ENCODE peak calls at places on chromosomes 5 and 9, in nine cellular contexts. O is OCI-LY7, P is thyroid gland, X is aorta, C is Peyer's patch, S is heart left ventricle, W is BE2C, F is bronchial epithelial cell, J is tibial artery. R is an unnamed sample.

GRCh38 chr5:119411291-119411934 is 40.9 kb upstream of the HSD17B4 start:
- DNase-seq in O (peak), P (no peak), X (no peak), C (no peak), S (no peak), W (no peak), F (peak), J (no peak), R (peak)

GRCh38 chr5:177086918-177087706 is 397 bp downstream of the FGFR4 start:
- DNase-seq in O (peak), P (peak), X (no peak), C (peak), S (no peak), W (peak), F (peak), J (no peak), R (no peak)

GRCh38 chr9:133114451-133114885 is 6.6 kb downstream of the RALGDS start:
- DNase-seq in O (no peak), P (peak), X (peak), C (no peak), S (peak), W (peak), F (no peak), J (peak), R (peak)

GRCh38 chr9:93580654-93581380 is 4.4 kb downstream of the PHF2 start:
- DNase-seq in O (no peak), P (no peak), X (peak), C (peak), S (no peak), W (no peak), F (no peak), J (no peak), R (no peak)

GRCh38 chr5:90843443-90843842 is 284.8 kb downstream of the ADGRV1 start:
- DNase-seq in O (no peak), P (no peak), X (no peak), C (no peak), S (no peak), W (no peak), F (no peak), J (no peak), R (no peak)

GRCh38 chr5:123428521-123429220 is 5.5 kb upstream of the CEP120 start:
- DNase-seq in O (no peak), P (no peak), X (no peak), C (no peak), S (no peak), W (no peak), F (peak), J (no peak), R (no peak)

GRCh38 chr5:21687621-21688020 is 1165.5 kb downstream of the CDH12 start:
- DNase-seq in O (no peak), P (no peak), X (no peak), C (no peak), S (no peak), W (no peak), F (no peak), J (no peak), R (no peak)

GRCh38 chr5:150488519-150489357 is 19.2 kb upstream of the NDST1 start:
- DNase-seq in O (peak), P (peak), X (peak), C (peak), S (peak), W (peak), F (no peak), J (peak), R (peak)

GRCh38 chr5:6545770-6546690 is 86.8 kb downstream of the NSUN2 start:
- DNase-seq in O (no peak), P (no peak), X (no peak), C (no peak), S (no peak), W (no peak), F (no peak), J (no peak), R (no peak)

GRCh38 chr9:84404095-84404686 is 63.6 kb upstream of the SLC28A3 start:
- DNase-seq in O (peak), P (peak), X (no peak), C (no peak), S (no peak), W (no peak), F (peak), J (no peak), R (no peak)

GRCh38 chr9:112502177-112502946 is 15.7 kb downstream of the KIAA1958 start:
- DNase-seq in O (no peak), P (no peak), X (no peak), C (no peak), S (no peak), W (no peak), F (peak), J (no peak), R (no peak)

GRCh38 chr9:113521693-113522260 is 58.2 kb downstream of the RGS3 start:
- DNase-seq in O (peak), P (no peak), X (no peak), C (no peak), S (no peak), W (no peak), F (no peak), J (no peak), R (no peak)

GRCh38 chr9:113219972-113220371 is 1.1 kb downstream of the FKBP15 start:
- DNase-seq in O (peak), P (no peak), X (no peak), C (no peak), S (no peak), W (no peak), F (peak), J (no peak), R (peak)

GRCh38 chr9:95857122-95857521 is 18.4 kb upstream of the ERCC6L2 start:
- DNase-seq in O (no peak), P (no peak), X (no peak), C (no peak), S (no peak), W (peak), F (peak), J (no peak), R (peak)

GRCh38 chr9:108813951-108814601 is 41.7 kb downstream of the ACTL7B start:
- DNase-seq in O (no peak), P (no peak), X (no peak), C (no peak), S (no peak), W (no peak), F (peak), J (no peak), R (peak)

GRCh38 chr9:4657426-4658159 is 4.5 kb upstream of the PLPP6 start:
- DNase-seq in O (no peak), P (no peak), X (no peak), C (no peak), S (no peak), W (no peak), F (no peak), J (no peak), R (no peak)

GRCh38 chr5:106873558-106873957 is 797.2 kb downstream of the EFNA5 start:
- DNase-seq in O (no peak), P (peak), X (no peak), C (peak), S (no peak), W (no peak), F (peak), J (no peak), R (no peak)

GRCh38 chr9:89420397-89420796 is 77.5 kb downstream of the SEMA4D start:
- DNase-seq in O (no peak), P (no peak), X (no peak), C (no peak), S (no peak), W (no peak), F (no peak), J (no peak), R (no peak)

GRCh38 chr5:1026700-1027621 is 18.4 kb downstream of the NKD2 start:
- DNase-seq in O (no peak), P (no peak), X (peak), C (no peak), S (no peak), W (peak), F (no peak), J (no peak), R (no peak)

GRCh38 chr5:139904566-139905400 is 109.2 kb downstream of the PSD2 start:
- DNase-seq in O (no peak), P (no peak), X (no peak), C (peak), S (no peak), W (peak), F (no peak), J (no peak), R (no peak)

GRCh38 chr9:76654051-76654461 is 110.2 kb upstream of the PCA3 start:
- DNase-seq in O (no peak), P (no peak), X (no peak), C (no peak), S (no peak), W (no peak), F (no peak), J (no peak), R (peak)

GRCh38 chr5:138353550-138353893 is 1.0 kb downstream of the KDM3B start:
- DNase-seq in O (peak), P (no peak), X (no peak), C (no peak), S (no peak), W (no peak), F (no peak), J (no peak), R (peak)

GRCh38 chr5:57032151-57032551 is 80.2 kb upstream of the MIER3 start:
- DNase-seq in O (peak), P (no peak), X (no peak), C (peak), S (no peak), W (peak), F (peak), J (no peak), R (no peak)

GRCh38 chr9:95370064-95370463 is 52.6 kb upstream of the FANCC start:
- DNase-seq in O (no peak), P (no peak), X (no peak), C (no peak), S (no peak), W (no peak), F (no peak), J (no peak), R (peak)

DNA sequence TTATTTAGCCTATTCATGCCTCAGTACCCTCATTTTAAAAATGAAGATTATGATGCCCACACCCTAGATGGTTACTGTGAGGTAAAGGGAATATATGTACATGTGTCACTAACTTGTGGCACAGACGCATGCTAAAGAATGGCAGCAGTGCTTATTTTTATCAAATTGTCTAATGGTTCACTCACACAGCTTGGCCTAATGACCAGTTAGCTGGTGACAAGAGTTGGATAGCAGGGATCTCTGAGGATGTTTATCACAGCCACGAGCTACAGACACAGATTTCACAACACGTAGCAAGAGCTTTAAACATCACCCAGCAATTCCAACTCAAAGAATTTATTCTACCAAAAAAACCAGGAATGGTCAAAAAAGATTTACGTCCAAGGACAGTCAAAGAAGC is 7.2 kb downstream of the BAG1 start:
- DNase-seq in O (no peak), P (no peak), X (no peak), C (no peak), S (no peak), W (no peak), F (no peak), J (no peak), R (no peak)
- H3K4me3 ChIP-seq in O (no peak), P (no peak), X (no peak), C (no peak), S (no peak), W (no peak), F (no peak), J (no peak), R (no peak)

DNA sequence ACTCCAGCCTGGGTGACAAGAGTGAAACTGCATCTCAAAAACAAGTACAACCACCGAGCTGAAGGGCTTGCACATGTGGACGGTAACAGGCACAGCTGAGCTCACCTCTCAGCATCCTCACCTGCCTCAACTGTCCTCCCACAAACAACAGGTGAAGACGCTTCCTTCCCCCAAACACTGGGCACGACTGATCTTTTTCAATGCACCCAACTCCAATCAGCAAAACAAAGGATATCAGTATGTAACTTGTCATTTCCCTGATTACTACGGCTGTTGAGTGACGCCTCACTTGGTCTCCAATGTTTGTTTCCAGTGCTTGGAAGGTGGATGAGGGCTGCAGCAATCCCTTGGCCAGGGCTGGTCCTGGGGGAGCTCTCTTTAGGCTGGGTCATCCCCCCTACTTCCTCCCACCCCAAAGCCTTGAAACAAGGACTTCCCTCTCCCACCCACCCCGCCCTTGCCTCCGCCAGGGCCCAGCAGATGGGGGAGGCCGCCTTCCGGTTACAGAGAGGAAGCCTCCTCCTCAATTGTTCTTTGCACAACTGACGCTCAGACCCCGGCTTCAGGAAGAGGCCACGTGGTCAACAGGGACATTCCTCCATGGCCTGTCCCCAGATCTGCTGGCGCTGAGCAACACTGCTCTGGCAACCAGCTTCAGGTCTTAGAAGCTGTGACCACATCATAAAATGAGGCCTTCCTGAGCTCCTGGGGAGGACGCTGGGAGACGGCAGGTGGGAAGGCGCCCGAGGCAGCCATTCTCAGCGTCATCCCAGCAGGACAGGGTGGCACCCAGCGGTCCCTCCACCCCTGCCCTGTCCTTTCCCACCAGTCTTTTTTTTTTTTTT is 5.9 kb downstream of the FAM78A start:
- DNase-seq in O (peak), P (peak), X (no peak), C (peak), S (peak), W (no peak), F (no peak), J (peak), R (no peak)
- H3K4me3 ChIP-seq in O (peak), P (no peak), X (no peak), C (peak), S (peak), W (no peak), F (no peak), J (no peak), R (no peak)

DNA sequence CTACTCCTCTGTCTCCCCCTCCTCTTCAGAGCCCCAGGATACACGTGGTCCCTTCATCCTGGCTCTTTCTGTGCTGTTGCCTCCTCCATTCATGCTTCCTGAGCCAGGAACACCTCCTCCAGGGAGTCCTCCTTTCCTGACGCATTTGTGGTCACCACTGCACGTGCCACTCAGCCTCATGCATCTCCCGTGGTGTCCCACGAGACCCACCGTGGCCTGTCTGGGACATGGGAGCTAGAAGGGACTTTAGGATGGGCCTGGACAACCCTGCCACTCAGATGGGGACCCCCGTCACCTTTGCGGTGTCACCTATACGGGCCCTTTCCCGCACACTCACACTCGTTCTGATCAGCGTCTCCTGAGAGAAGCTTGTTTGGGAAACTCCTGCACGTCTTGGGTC is 6.7 kb downstream of the GLIPR2 start:
- DNase-seq in O (no peak), P (no peak), X (peak), C (no peak), S (no peak), W (no peak), F (no peak), J (no peak), R (no peak)
- H3K4me3 ChIP-seq in O (no peak), P (no peak), X (no peak), C (peak), S (peak), W (no peak), F (no peak), J (peak), R (no peak)

GRCh38 chr5:157592594-157592993 is 17.0 kb upstream of the ADAM19 start:
- DNase-seq in O (peak), P (no peak), X (no peak), C (peak), S (no peak), W (no peak), F (no peak), J (no peak), R (no peak)

GRCh38 chr5:157594675-157595074 is 19.1 kb upstream of the ADAM19 start:
- DNase-seq in O (no peak), P (no peak), X (no peak), C (no peak), S (no peak), W (no peak), F (no peak), J (no peak), R (no peak)

GRCh38 chr5:157591766-157592165 is 16.2 kb upstream of the ADAM19 start:
- DNase-seq in O (no peak), P (no peak), X (no peak), C (no peak), S (no peak), W (no peak), F (no peak), J (no peak), R (no peak)

GRCh38 chr5:157594237-157594636 is 18.7 kb upstream of the ADAM19 start:
- DNase-seq in O (no peak), P (no peak), X (no peak), C (no peak), S (no peak), W (no peak), F (no peak), J (no peak), R (peak)

GRCh38 chr5:157593036-157593435 is 17.5 kb upstream of the ADAM19 start:
- DNase-seq in O (peak), P (no peak), X (no peak), C (no peak), S (no peak), W (no peak), F (no peak), J (no peak), R (no peak)
- H3K4me3 ChIP-seq in O (peak), P (no peak), X (no peak), C (no peak), S (no peak), W (no peak), F (no peak), J (no peak), R (no peak)

DNA sequence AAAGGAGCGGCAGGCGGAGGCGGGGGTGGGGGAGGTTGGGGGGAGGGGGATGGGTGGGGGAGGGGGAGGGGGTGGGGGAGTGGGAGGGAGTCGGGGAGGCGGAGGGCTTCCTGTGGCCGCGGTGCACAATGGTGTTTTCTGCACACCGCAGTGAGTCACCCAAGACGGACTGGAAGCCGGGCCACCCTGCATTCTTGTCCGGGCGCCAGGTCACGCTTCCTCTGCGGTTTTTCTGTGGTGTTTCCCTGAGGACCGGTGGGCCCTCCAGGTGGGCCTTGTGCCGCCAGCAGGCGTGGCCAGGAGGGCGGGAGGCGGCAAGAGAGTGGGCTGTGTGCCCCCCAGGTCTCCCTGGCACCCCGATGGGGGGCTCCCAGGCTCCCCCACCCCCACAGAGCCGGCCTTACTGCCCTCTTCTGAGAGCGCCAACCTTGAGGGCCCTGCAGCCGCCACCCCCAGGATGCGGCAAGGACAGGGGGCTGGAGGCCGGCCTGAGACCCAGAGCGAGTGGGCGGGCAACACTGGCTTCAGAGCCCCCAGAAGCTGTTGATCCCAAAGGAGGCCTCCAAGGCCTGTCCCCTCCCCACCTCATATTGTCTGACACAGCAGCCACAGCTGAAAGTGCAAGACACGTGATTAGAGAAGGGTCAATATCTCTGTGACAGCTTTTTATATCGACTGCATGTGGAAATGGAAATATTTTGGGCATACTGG is 11.1 kb downstream of the EXD3 start:
- DNase-seq in O (no peak), P (peak), X (peak), C (peak), S (peak), W (no peak), F (peak), J (peak), R (peak)
- H3K4me3 ChIP-seq in O (no peak), P (no peak), X (no peak), C (no peak), S (peak), W (no peak), F (no peak), J (peak), R (no peak)

DNA sequence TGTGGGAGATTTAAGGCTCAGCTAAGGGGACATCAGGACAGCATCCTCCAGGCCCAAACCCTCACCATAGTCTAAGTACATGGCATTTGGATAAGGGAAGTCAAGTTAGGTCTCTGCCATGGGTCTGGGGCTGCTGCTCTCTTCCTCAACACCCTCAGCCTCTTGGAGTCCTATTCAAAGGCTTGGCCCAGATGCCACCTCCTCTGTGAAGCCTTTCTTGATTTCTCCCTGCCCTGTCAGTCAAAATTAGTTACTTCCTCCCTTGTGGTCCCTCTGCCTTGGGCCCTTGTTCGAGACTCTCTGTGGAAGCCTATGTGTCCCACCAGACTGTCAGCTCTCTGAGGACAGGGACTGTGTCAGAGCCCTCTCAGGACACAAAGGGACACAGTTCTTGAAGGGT is 17.7 kb upstream of the DAB2IP start:
- DNase-seq in O (no peak), P (no peak), X (no peak), C (no peak), S (no peak), W (no peak), F (no peak), J (no peak), R (no peak)
- H3K4me3 ChIP-seq in O (no peak), P (no peak), X (no peak), C (no peak), S (no peak), W (no peak), F (no peak), J (no peak), R (no peak)

GRCh38 chr5:88818296-88818695 is 64.7 kb downstream of the MEF2C start:
- DNase-seq in O (no peak), P (no peak), X (no peak), C (no peak), S (no peak), W (no peak), F (no peak), J (no peak), R (no peak)
- H3K4me3 ChIP-seq in O (no peak), P (no peak), X (no peak), C (no peak), S (no peak), W (no peak), F (no peak), J (no peak), R (no peak)

GRCh38 chr9:16421534-16421933 is 448.9 kb downstream of the BNC2 start:
- DNase-seq in O (no peak), P (no peak), X (no peak), C (no peak), S (no peak), W (peak), F (peak), J (no peak), R (peak)

GRCh38 chr9:16414451-16414850 is 456.0 kb downstream of the BNC2 start:
- DNase-seq in O (no peak), P (no peak), X (no peak), C (no peak), S (no peak), W (no peak), F (peak), J (no peak), R (no peak)

GRCh38 chr9:16417101-16417500 is 453.4 kb downstream of the BNC2 start:
- DNase-seq in O (no peak), P (no peak), X (no peak), C (no peak), S (no peak), W (no peak), F (peak), J (no peak), R (peak)

GRCh38 chr9:16419124-16419523 is 451.3 kb downstream of the BNC2 start:
- DNase-seq in O (no peak), P (no peak), X (no peak), C (no peak), S (no peak), W (no peak), F (no peak), J (no peak), R (no peak)

GRCh38 chr9:16417749-16418148 is 452.7 kb downstream of the BNC2 start:
- DNase-seq in O (no peak), P (no peak), X (no peak), C (no peak), S (no peak), W (no peak), F (no peak), J (no peak), R (no peak)
- H3K4me3 ChIP-seq in O (no peak), P (no peak), X (no peak), C (no peak), S (peak), W (no peak), F (no peak), J (no peak), R (peak)